ENCODE peak calls at places on chromosomes 13 and 19, in six cellular contexts. M is A549, W is GM23338, Y is Peyer's patch, R is foreskin keratinocyte, S is nephron progenitor cell. D is an unnamed sample.

GRCh38 chr13:40672310-40673060 is 6.0 kb upstream of the FOXO1 start:
- DNase-seq in W (peak; percentile 72), M (peak; percentile 70), R (peak; percentile 69), S (no peak), Y (no peak), D (no peak)

GRCh38 chr13:46804391-46804815 is 7.4 kb upstream of the ESD start:
- DNase-seq in M (peak; percentile 57), R (peak; percentile 98), S (no peak), W (no peak), Y (no peak), D (no peak)

GRCh38 chr19:45781282-45782161 is 768 bp downstream of the DMPK start:
- DNase-seq in S (no peak), Y (peak; percentile 65), M (peak; percentile 57), W (no peak), R (peak; percentile 28), D (no peak)

GRCh38 chr13:85383291-85383690 is 415.9 kb downstream of the SLITRK6 start:
- DNase-seq in R (no peak), S (no peak), W (no peak), Y (no peak), M (no peak), D (no peak)

GRCh38 chr13:95023405-95023804 is 277.8 kb downstream of the ABCC4 start:
- DNase-seq in S (no peak), R (peak; percentile 11), Y (no peak), M (no peak), W (no peak), D (no peak)

GRCh38 chr19:29042450-29042849 is 170.5 kb downstream of the UQCRFS1 start:
- DNase-seq in R (no peak), M (no peak), S (no peak), W (no peak), Y (no peak), D (no peak)

GRCh38 chr13:101570410-101570809 is 117.9 kb downstream of the ITGBL1 start:
- DNase-seq in Y (no peak), M (peak; percentile 24), R (peak; percentile 37), W (no peak), S (no peak), D (no peak)

GRCh38 chr13:37090912-37091311 is 14.6 kb downstream of the CSNK1A1L start:
- DNase-seq in M (no peak), Y (no peak), R (no peak), W (no peak), S (no peak), D (no peak)

GRCh38 chr19:55690769-55691545 is 15.9 kb downstream of the EPN1 start:
- DNase-seq in W (no peak), Y (no peak), M (no peak), S (no peak), R (no peak), D (no peak)

GRCh38 chr13:102591988-102592781 is 4.6 kb upstream of the TPP2 start:
- DNase-seq in W (peak; percentile 95), Y (peak; percentile 73), S (peak; percentile 69), R (no peak), M (peak; percentile 64), D (peak; percentile 73)

GRCh38 chr19:39128511-39129079 is 3.0 kb downstream of the PAK4 start:
- DNase-seq in Y (peak; percentile 82), M (no peak), S (no peak), R (no peak), W (no peak), D (no peak)

DNA sequence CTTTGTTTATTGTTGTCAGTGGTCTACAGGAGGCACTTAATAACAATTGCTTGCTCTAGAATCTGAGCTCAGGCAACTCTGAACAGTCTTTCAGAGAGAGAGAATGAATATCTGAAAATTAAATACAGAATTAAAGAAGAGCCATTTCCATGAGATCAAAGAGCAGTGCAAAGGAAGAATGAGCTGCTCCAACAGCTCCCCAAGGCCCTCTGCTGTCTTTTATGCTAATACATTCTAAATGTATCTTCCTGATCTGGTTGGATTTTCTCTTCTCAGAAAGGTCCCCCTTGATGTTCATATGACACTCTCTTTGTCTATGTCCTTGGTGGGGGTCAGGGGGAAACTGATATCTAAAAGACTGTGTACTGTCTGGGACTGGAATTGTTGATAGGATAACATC is 1029.6 kb downstream of the PCDH9 start:
- DNase-seq in Y (no peak), R (no peak), S (no peak), M (no peak), W (no peak), D (no peak)
- TF ChIP-seq CTCF in Y (no peak), R (no peak), S (no peak), M (no peak), W (no peak), D (no peak)

DNA sequence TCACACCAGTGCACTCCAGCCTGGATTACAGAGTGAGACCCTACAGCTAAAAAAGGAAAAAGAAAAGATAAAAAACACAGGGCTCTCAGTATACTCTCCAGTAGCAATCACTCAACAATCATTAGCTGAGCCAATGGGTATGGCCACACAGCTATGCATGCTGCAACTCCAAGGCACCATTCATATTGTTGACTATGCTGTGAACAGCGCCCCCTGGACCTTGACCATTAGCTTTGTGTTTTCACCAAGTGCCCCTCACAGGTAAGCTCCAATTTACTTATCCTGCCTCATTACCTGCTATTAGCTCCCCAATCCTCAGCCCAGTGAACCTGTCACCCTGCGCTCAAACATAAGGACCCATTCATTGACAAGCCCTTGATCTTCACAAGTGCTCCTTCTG is 35.8 kb downstream of the ZIC5 start:
- DNase-seq in M (no peak), R (no peak), Y (no peak), W (peak; percentile 40), S (no peak), D (no peak)
- TF ChIP-seq CTCF in M (no peak), R (no peak), Y (no peak), W (peak; percentile 66), S (no peak), D (no peak)

DNA sequence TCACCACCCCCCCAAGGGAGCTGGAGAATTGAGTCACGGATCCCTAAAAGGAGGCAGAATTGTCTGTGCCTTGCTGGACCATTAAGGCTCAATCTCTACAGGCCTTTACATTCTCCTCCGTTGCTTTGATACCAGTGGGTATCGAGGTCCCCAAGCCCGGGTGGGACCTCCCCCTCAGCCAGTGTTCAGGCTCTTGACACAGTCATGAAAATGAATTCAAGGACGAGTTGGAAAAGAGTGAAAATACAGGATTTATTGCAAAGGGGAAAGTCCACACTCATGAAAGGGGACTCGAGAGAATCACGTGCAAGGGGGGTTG is 5.6 kb downstream of the PPP1R15A start:
- DNase-seq in R (no peak), Y (no peak), M (peak; percentile 50), W (no peak), S (no peak), D (no peak)
- TF ChIP-seq CTCF in R (no peak), Y (no peak), M (no peak), W (no peak), S (no peak), D (no peak)

DNA sequence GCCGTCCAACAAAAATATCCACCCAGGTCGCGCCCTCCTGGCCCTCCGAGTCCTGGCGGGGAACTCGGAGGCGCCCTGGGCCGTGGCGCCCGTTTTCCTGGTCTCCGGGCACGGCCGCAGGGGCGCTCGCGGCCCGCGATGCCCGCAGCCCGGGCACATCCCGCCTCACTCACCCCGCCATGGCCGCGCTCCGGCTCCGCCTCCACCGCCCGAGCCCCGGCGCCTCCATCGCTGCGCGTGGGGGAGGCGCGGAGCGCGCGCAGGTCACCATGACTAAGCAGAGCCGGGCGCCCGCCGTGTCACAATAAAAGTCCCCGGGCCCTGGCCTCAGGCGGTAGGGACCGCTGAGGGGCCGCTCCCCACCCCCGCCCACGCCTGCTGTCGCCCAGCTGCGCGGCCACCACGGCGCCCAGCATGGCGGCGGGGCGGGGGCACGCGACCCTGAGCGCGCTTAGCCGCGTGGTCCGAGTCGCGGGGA is 593 bp downstream of the KEAP1 start:
- DNase-seq in W (peak; percentile 91), R (no peak), S (peak; percentile 92), Y (peak; percentile 92), M (peak; percentile 87), D (peak; percentile 93)
- TF ChIP-seq CTCF in W (no peak), R (peak; percentile 46), S (no peak), Y (no peak), M (no peak), D (no peak)

GRCh38 chr13:45464687-45465453 is at the start of gene COG3:
- DNase-seq in W (peak; percentile 98), R (peak; percentile 96), M (peak; percentile 94), S (peak; percentile 90), Y (peak; percentile 97), D (peak; percentile 94)
- TF ChIP-seq CTCF in W (peak; percentile 7), R (peak; percentile 80), M (no peak), S (no peak), Y (peak; percentile 89), D (peak; percentile 13)